ENCODE peak calls at places on chromosomes 13 and 19, in ten cellular contexts. H is pancreas; G is ascending aorta; I is Panc1; C is left lung; O is CD4-positive, alpha-beta T cell; K is endothelial cell of umbilical vein; A is thyroid gland; Q is GM23338; E is CD4-positive, alpha-beta memory T cell. V is an unnamed sample.

GRCh38 chr13:98327326-98328314 is 150.6 kb upstream of the RNF113B start:
- DNase-seq in K (no peak), Q (peak; percentile 87), G (no peak), A (peak; percentile 64), I (no peak), H (no peak), E (no peak), O (no peak), C (no peak), V (no peak)

GRCh38 chr19:19508217-19508616 is 7.1 kb downstream of the TSSK6 start:
- DNase-seq in Q (no peak), G (no peak), I (no peak), H (no peak), A (no peak), K (no peak), E (no peak), O (no peak), C (no peak), V (no peak)

GRCh38 chr19:51365211-51366049 is 758 bp downstream of the ETFB start:
- DNase-seq in Q (peak; percentile 39), K (peak; percentile 42), O (no peak), A (peak; percentile 56), C (no peak), H (no peak), I (no peak), G (peak; percentile 74), E (no peak), V (peak; percentile 31)

GRCh38 chr13:101291647-101292515 is 124.4 kb downstream of the NALCN start:
- DNase-seq in I (no peak), Q (no peak), G (no peak), K (no peak), E (no peak), H (no peak), A (no peak), C (no peak), O (no peak), V (no peak)

GRCh38 chr13:84706004-84706710 is 823.9 kb upstream of the SLITRK1 start:
- DNase-seq in K (no peak), A (no peak), Q (no peak), O (no peak), G (no peak), H (no peak), I (no peak), C (no peak), E (no peak), V (no peak)

GRCh38 chr13:22451345-22451744 is 729.4 kb upstream of the SGCG start:
- DNase-seq in E (no peak), G (no peak), I (no peak), H (no peak), A (no peak), Q (peak; percentile 29), C (no peak), K (no peak), O (no peak), V (no peak)

GRCh38 chr13:80664930-80665329 is 324.0 kb upstream of the SPRY2 start:
- DNase-seq in K (peak; percentile 53), C (no peak), G (no peak), O (no peak), H (no peak), A (no peak), E (no peak), Q (no peak), I (no peak), V (no peak)

GRCh38 chr19:46716013-46716671 is 772 bp downstream of the PRKD2 start:
- DNase-seq in K (no peak), C (peak; percentile 84), A (peak; percentile 26), E (no peak), G (no peak), I (no peak), H (peak; percentile 56), Q (peak; percentile 75), O (no peak), V (peak; percentile 38)

GRCh38 chr19:15292847-15293582 is 39.3 kb downstream of the BRD4 start:
- DNase-seq in C (no peak), H (no peak), O (no peak), K (peak; percentile 36), A (peak; percentile 30), I (no peak), G (no peak), E (no peak), Q (no peak), V (peak; percentile 49)

GRCh38 chr13:23500858-23501257 is 67.4 kb upstream of the SACS start:
- DNase-seq in H (no peak), A (no peak), C (no peak), Q (no peak), O (no peak), E (no peak), G (no peak), I (no peak), K (no peak), V (no peak)

GRCh38 chr19:18418725-18419194 is 438 bp upstream of the SSBP4 start:
- DNase-seq in H (peak; percentile 61), A (peak; percentile 43), K (no peak), C (peak; percentile 86), O (no peak), I (no peak), G (peak; percentile 81), E (no peak), Q (peak; percentile 43), V (no peak)

GRCh38 chr19:47247308-47247990 is 8.9 kb upstream of the CCDC9 start:
- DNase-seq in I (no peak), H (peak; percentile 82), O (peak; percentile 76), K (peak; percentile 74), E (peak; percentile 74), C (peak; percentile 95), A (peak; percentile 71), Q (peak; percentile 86), G (peak; percentile 90), V (peak; percentile 78)

GRCh38 chr13:42991892-42992584 is at the start of gene EPSTI1:
- DNase-seq in G (peak; percentile 80), I (no peak), C (peak; percentile 89), E (peak; percentile 79), O (peak; percentile 85), K (peak; percentile 77), Q (peak; percentile 73), A (peak; percentile 62), H (peak; percentile 39), V (peak; percentile 83)

GRCh38 chr13:109145631-109146030 is 516.2 kb downstream of the MYO16 start:
- DNase-seq in K (peak; percentile 71), A (peak; percentile 57), E (peak; percentile 1), G (no peak), O (no peak), C (no peak), Q (peak; percentile 70), I (peak; percentile 46), H (no peak), V (peak; percentile 50)

GRCh38 chr19:47729468-47729798 is 15.9 kb upstream of the NOP53 start:
- DNase-seq in O (no peak), C (peak; percentile 85), H (peak; percentile 88), Q (peak; percentile 66), I (peak; percentile 51), G (peak; percentile 93), E (no peak), K (peak; percentile 72), A (peak; percentile 89), V (no peak)

GRCh38 chr19:36915992-36916830 is at the start of the genes ZNF568 and ZNF829:
- DNase-seq in K (peak; percentile 88), O (peak; percentile 89), I (peak; percentile 81), C (peak; percentile 94), G (peak; percentile 93), H (peak; percentile 80), A (peak; percentile 88), Q (peak; percentile 98), E (peak; percentile 92), V (peak; percentile 97)

DNA sequence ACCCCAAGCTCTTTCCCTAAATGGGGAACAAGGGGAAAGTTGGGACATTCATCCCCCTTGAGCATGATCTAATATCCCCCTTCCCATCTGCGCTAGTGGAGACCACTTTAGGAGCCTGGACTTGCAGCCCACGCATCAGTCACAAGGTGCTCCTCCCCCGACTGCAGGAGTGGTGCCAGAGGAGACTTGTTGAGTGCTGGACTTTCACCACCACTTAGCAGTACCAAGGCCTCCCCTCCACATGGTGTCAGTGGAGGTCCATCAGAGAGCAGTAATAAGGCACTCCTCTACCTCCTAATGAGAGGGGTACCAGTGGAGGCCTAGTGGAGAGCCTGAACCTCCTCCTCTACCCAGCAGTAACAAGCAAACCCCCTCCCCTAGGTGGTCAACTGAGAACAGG is 22.5 kb downstream of the CAB39L start:
- DNase-seq in K (peak; percentile 3), I (no peak), H (no peak), E (peak; percentile 12), A (peak; percentile 16), C (no peak), Q (peak; percentile 74), G (no peak), O (peak; percentile 18), V (peak; percentile 14)
- H3K27me3 ChIP-seq in K (no peaks in the 10 kb centered on the region), I (no peaks in the 10 kb centered on the region), H (no peaks in the 10 kb centered on the region), E (no peaks in the 10 kb centered on the region), A (no peaks in the 10 kb centered on the region), C (no peaks in the 10 kb centered on the region), Q (peaks cover 12% of the 10 kb centered on the region), G (no peaks in the 10 kb centered on the region), O (no peaks in the 10 kb centered on the region), V (no peaks in the 10 kb centered on the region)

GRCh38 chr19:2249010-2249866 is at the start of gene AMH:
- DNase-seq in H (peak; percentile 40), E (no peak), Q (no peak), O (no peak), K (no peak), A (no peak), C (peak; percentile 65), I (no peak), G (no peak), V (no peak)
- H3K27me3 ChIP-seq in H (no peaks in the 10 kb centered on the region), E (peaks cover 4% of the 10 kb centered on the region), Q (peaks cover 20% of the 10 kb centered on the region), O (peaks cover 26% of the 10 kb centered on the region), K (peaks cover 40% of the 10 kb centered on the region), A (peaks cover 12% of the 10 kb centered on the region), C (peaks cover 52% of the 10 kb centered on the region), I (no peaks in the 10 kb centered on the region), G (peaks cover 13% of the 10 kb centered on the region), V (no peaks in the 10 kb centered on the region)

DNA sequence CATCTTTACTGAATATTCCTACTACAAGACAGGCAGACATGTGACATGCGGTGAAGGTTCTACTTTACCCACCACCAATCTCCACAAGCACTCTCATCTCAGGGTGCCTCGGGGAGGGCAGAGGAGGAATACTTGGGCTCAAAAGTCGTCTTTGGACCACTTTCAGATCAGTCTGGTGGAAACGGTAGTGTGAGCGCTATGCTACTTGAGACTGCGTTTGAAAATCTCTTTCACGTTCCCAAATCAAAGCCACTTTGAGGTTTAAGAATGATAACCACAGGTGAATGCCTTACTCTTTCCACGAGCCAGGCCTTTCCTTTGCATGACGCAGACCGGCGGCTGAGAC is 1.5 kb upstream of the SOX1 start:
- DNase-seq in E (no peak), C (no peak), A (no peak), H (no peak), K (no peak), Q (no peak), I (no peak), O (no peak), G (no peak), V (no peak)
- H3K27me3 ChIP-seq in E (peaks cover 24% of the 10 kb centered on the region), C (peaks cover 99% of the 10 kb centered on the region), A (peaks cover 23% of the 10 kb centered on the region), H (peaks cover 3% of the 10 kb centered on the region), K (peaks cover 84% of the 10 kb centered on the region), Q (peaks cover 95% of the 10 kb centered on the region), I (no peaks in the 10 kb centered on the region), O (peaks cover 74% of the 10 kb centered on the region), G (no peaks in the 10 kb centered on the region), V (peaks cover 3% of the 10 kb centered on the region)

DNA sequence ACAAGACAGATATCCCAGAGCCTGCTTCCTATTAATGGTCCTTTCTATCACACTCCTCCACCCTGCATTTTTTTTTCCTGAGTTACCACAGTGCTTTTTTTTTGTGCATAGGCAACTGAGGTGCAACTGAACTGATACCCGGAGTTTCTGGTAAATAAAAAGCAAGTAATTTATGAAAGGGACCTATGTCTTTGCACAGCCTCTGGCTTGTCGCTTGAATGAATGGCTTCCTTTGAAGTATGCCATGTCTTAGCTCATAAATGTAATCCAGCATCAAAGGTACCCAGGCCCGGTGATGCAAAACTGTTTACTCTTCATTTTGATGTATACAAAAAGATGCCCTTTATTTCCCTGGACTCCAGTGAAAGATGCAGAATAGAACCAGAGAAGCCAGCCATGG is 31.8 kb downstream of the GSX1 start:
- DNase-seq in H (no peak), G (no peak), C (no peak), E (no peak), Q (no peak), K (no peak), A (no peak), I (no peak), O (no peak), V (no peak)
- H3K27me3 ChIP-seq in H (peaks cover 7% of the 10 kb centered on the region), G (no peaks in the 10 kb centered on the region), C (peaks cover 100% of the 10 kb centered on the region), E (peaks cover 13% of the 10 kb centered on the region), Q (peaks cover 100% of the 10 kb centered on the region), K (peaks cover 43% of the 10 kb centered on the region), A (no peaks in the 10 kb centered on the region), I (peaks cover 3% of the 10 kb centered on the region), O (peaks cover 78% of the 10 kb centered on the region), V (peaks cover 6% of the 10 kb centered on the region)

V was measured in DND-41.